ENCODE peak calls at places on chromosomes 11 and 22, in four cellular contexts. R is activated naive CD8-positive, alpha-beta T cell treated with anti-CD3 and anti-CD28 coated beads, Interleukin-2, amount 50 U/mL, for 16 hours; T is effector CD8-positive, alpha-beta T cell; G is uterus. W is an unnamed sample.

GRCh38 chr11:14336507-14337503 is 22.2 kb downstream of the RRAS2 start:
- DNase-seq in R (no peak), T (no peak), G (no peak), W (no peak)

GRCh38 chr11:12827929-12828812 is 153.9 kb downstream of the TEAD1 start:
- DNase-seq in R (no peak), T (no peak), G (no peak), W (no peak)

GRCh38 chr11:47181271-47181670 is 4.6 kb upstream of the ARFGAP2 start:
- DNase-seq in R (no peak), T (no peak), G (no peak), W (no peak)

GRCh38 chr22:19779011-19779421 is 18.4 kb downstream of the TBX1 start:
- DNase-seq in R (no peak), T (no peak), G (no peak), W (peak; percentile 77)

GRCh38 chr11:43983221-43983795 is 40.9 kb downstream of the C11orf96 start:
- DNase-seq in R (no peak), T (no peak), G (no peak), W (peak; percentile 69)

GRCh38 chr11:103109818-103110388 is 677 bp downstream of the DYNC2H1 start:
- DNase-seq in R (no peak), T (no peak), G (peak; percentile 15), W (peak; percentile 71)

GRCh38 chr22:22770280-22770871 is 117.2 kb upstream of the IGLL5 start:
- DNase-seq in R (peak; percentile 6), T (peak; percentile 17), G (no peak), W (no peak)

GRCh38 chr11:130020323-130020722 is 17.7 kb upstream of the PRDM10 start:
- DNase-seq in R (no peak), T (no peak), G (no peak), W (no peak)

GRCh38 chr11:119094816-119095065 is 6.9 kb downstream of the DPAGT1 start:
- DNase-seq in R (no peak), T (no peak), G (peak; percentile 82), W (peak; percentile 95)

GRCh38 chr11:15806217-15806616 is 550.1 kb downstream of the SOX6 start:
- DNase-seq in R (no peak), T (no peak), G (no peak), W (no peak)

GRCh38 chr11:113603277-113604059 is 102.6 kb downstream of the TMPRSS5 start:
- DNase-seq in R (no peak), T (no peak), G (no peak), W (no peak)

GRCh38 chr11:107598225-107599139 is 7.5 kb downstream of the ELMOD1 start:
- DNase-seq in R (no peak), T (no peak), G (no peak), W (no peak)

GRCh38 chr22:39016592-39016991 is 2.5 kb downstream of the APOBEC3C start:
- DNase-seq in R (no peak), T (no peak), G (no peak), W (no peak)

GRCh38 chr11:102266111-102266510 is 51.2 kb upstream of the BIRC3 start:
- DNase-seq in R (no peak), T (no peak), G (no peak), W (no peak)

GRCh38 chr11:10503777-10504176 is 37.2 kb downstream of the RNF141 start:
- DNase-seq in R (no peak), T (no peak), G (no peak), W (no peak)

GRCh38 chr22:46129390-46130041 is 20.8 kb upstream of the PPARA start:
- DNase-seq in R (no peak), T (no peak), G (no peak), W (peak; percentile 93)

GRCh38 chr11:68396526-68396925 is 64.0 kb upstream of the PPP6R3 start:
- DNase-seq in R (no peak), T (no peak), G (no peak), W (no peak)

GRCh38 chr22:41517172-41518047 is 26.9 kb downstream of the POLR3H start:
- DNase-seq in R (no peak), T (peak; percentile 37), G (peak; percentile 80), W (no peak)

GRCh38 chr11:87451400-87451799 is 413.7 kb downstream of the TMEM135 start:
- DNase-seq in R (no peak), T (no peak), G (no peak), W (no peak)

GRCh38 chr11:124463990-124464389 is 18.5 kb upstream of the OR8B8 start:
- DNase-seq in R (no peak), T (no peak), G (no peak), W (no peak)

GRCh38 chr11:37320921-37321320 is 722.9 kb upstream of the RAG2 start:
- DNase-seq in R (no peak), T (no peak), G (no peak), W (no peak)

GRCh38 chr11:92225563-92226308 is 1.1 kb downstream of the FAT3 start:
- DNase-seq in R (no peak), T (no peak), G (no peak), W (peak; percentile 80)

GRCh38 chr11:17905477-17905876 is 107.4 kb downstream of the SERGEF start:
- DNase-seq in R (no peak), T (no peak), G (no peak), W (no peak)

GRCh38 chr22:32218470-32218869 is 13.6 kb upstream of the RFPL2 start:
- DNase-seq in R (no peak), T (no peak), G (no peak), W (no peak)

GRCh38 chr22:37284807-37285355 is 2.6 kb downstream of the CYTH4 start:
- DNase-seq in R (no peak), T (peak; percentile 16), G (no peak), W (peak; percentile 90)

GRCh38 chr11:83292709-83293435 is 6.7 kb upstream of the CCDC90B start:
- DNase-seq in R (no peak), T (no peak), G (peak; percentile 24), W (no peak)

GRCh38 chr11:128629516-128630106 is 42.3 kb upstream of the ETS1 start:
- DNase-seq in R (no peak), T (no peak), G (no peak), W (no peak)

GRCh38 chr22:42296381-42296853 is 26.0 kb upstream of the TCF20 start:
- DNase-seq in R (no peak), T (peak; percentile 11), G (no peak), W (no peak)